ENCODE peak calls at places on chromosomes 2 and 18, in five cellular contexts. B is ACHN; U is fibroblast of the aortic adventitia; W is activated effector memory CD4-positive, alpha-beta T cell treated with Interleukin-2 at 50 U/mL for 16 hours; T is substantia nigra. O is an unnamed sample.
A peak's percentile ranks its signal among the peaks of the same experiment; 100 is the strongest.

GRCh38 chr2:71776227-71776626 is 322.9 kb downstream of the DYSF start:
- DNase-seq in B (no peak), U (no peak), W (no peak), T (no peak), O (no peak)

GRCh38 chr2:30363406-30363805 is 83.6 kb upstream of the LCLAT1 start:
- DNase-seq in B (no peak), U (no peak), W (no peak), T (no peak), O (no peak)

GRCh38 chr2:12697617-12698016 is 19.1 kb upstream of the TRIB2 start:
- DNase-seq in B (no peak), U (no peak), W (no peak), T (no peak), O (no peak)

GRCh38 chr18:49976810-49977209 is 163.5 kb upstream of the ACAA2 start:
- DNase-seq in B (no peak), U (peak; percentile 2), W (no peak), T (peak; percentile 42), O (no peak)

GRCh38 chr2:2646312-2647051 is 315.4 kb upstream of the MYT1L start:
- DNase-seq in B (peak; percentile 38), U (no peak), W (no peak), T (no peak), O (no peak)

GRCh38 chr2:236173734-236174607 is 5.8 kb upstream of the GBX2 start:
- DNase-seq in B (no peak), U (no peak), W (no peak), T (no peak), O (no peak)

GRCh38 chr18:76445741-76446232 is 49.3 kb downstream of the ZNF516 start:
- DNase-seq in B (no peak), U (no peak), W (no peak), T (no peak), O (no peak)

GRCh38 chr18:34820360-34820759 is 110.3 kb downstream of the DTNA start:
- DNase-seq in B (no peak), U (no peak), W (no peak), T (no peak), O (no peak)

GRCh38 chr2:8609357-8609804 is 72.5 kb upstream of the ID2 start:
- DNase-seq in B (no peak), U (no peak), W (no peak), T (no peak), O (no peak)

GRCh38 chr2:175206866-175207265 is 25.4 kb upstream of the ATP5MC3 start:
- DNase-seq in B (no peak), U (no peak), W (no peak), T (no peak), O (no peak)

GRCh38 chr2:150485114-150485870 is 2.2 kb downstream of the RND3 start:
- DNase-seq in B (peak; percentile 75), U (peak; percentile 79), W (no peak), T (no peak), O (peak; percentile 50)

GRCh38 chr2:105038383-105039061 is 653 bp downstream of the MRPS9 start:
- DNase-seq in B (peak; percentile 12), U (peak; percentile 10), W (no peak), T (peak; percentile 43), O (no peak)

GRCh38 chr18:8657873-8658521 is 47.4 kb upstream of the MTCL1 start:
- DNase-seq in B (no peak), U (peak; percentile 37), W (no peak), T (no peak), O (no peak)

GRCh38 chr18:62452280-62452824 is 70.5 kb upstream of the ZCCHC2 start:
- DNase-seq in B (no peak), U (peak; percentile 30), W (no peak), T (no peak), O (no peak)

GRCh38 chr2:145748927-145749326 is 1229.0 kb upstream of the ZEB2 start:
- DNase-seq in B (no peak), U (no peak), W (no peak), T (no peak), O (no peak)

GRCh38 chr2:155310589-155310988 is 612.1 kb downstream of the KCNJ3 start:
- DNase-seq in B (peak; percentile 60), U (peak; percentile 41), W (no peak), T (no peak), O (peak; percentile 48)

GRCh38 chr2:19503406-19503805 is 145.0 kb upstream of the OSR1 start:
- DNase-seq in B (no peak), U (no peak), W (no peak), T (no peak), O (no peak)

GRCh38 chr2:196174424-196174823 is 3.0 kb upstream of the STK17B start:
- DNase-seq in B (no peak), U (no peak), W (no peak), T (no peak), O (no peak)

GRCh38 chr2:224241812-224242211 is 160.1 kb downstream of the FAM124B start:
- DNase-seq in B (no peak), U (no peak), W (no peak), T (no peak), O (no peak)

GRCh38 chr2:197857708-197858107 is 53.3 kb downstream of the PLCL1 start:
- DNase-seq in B (no peak), U (no peak), W (no peak), T (no peak), O (no peak)

GRCh38 chr18:12038082-12038660 is 55.5 kb upstream of the ANKRD62 start:
- DNase-seq in B (no peak), U (no peak), W (no peak), T (no peak), O (no peak)

GRCh38 chr2:73110622-73111299 is 2.0 kb downstream of the RAB11FIP5 start:
- DNase-seq in B (peak; percentile 46), U (peak; percentile 48), W (no peak), T (no peak), O (no peak)

GRCh38 chr2:64972856-64973255 is 16.3 kb upstream of the SLC1A4 start:
- DNase-seq in B (no peak), U (no peak), W (no peak), T (no peak), O (no peak)

GRCh38 chr2:233807215-233807865 is 29.2 kb downstream of the MROH2A start:
- DNase-seq in B (no peak), U (no peak), W (no peak), T (no peak), O (no peak)

GRCh38 chr2:136764397-136765255 is 719 bp upstream of the THSD7B start:
- DNase-seq in B (no peak), U (no peak), W (no peak), T (no peak), O (no peak)

GRCh38 chr2:223215136-223215535 is 163.1 kb downstream of the KCNE4 start:
- DNase-seq in B (no peak), U (no peak), W (no peak), T (no peak), O (no peak)

GRCh38 chr18:36139251-36139650 is 9.6 kb downstream of the ELP2 start:
- DNase-seq in B (no peak), U (no peak), W (no peak), T (no peak), O (no peak)

GRCh38 chr18:79203017-79203605 is 133.9 kb downstream of the ATP9B start:
- DNase-seq in B (peak; percentile 41), U (no peak), W (no peak), T (no peak), O (no peak)

GRCh38 chr2:142065700-142066099 is 65.1 kb downstream of the LRP1B start:
- DNase-seq in B (no peak), U (no peak), W (no peak), T (no peak), O (no peak)

GRCh38 chr2:174192664-174193063 is 55.7 kb downstream of the OLA1 start:
- DNase-seq in B (no peak), U (no peak), W (no peak), T (no peak), O (no peak)

O was measured in SK-MEL-5.